ENCODE peak calls at places on chromosomes 12 and 14, in five cellular contexts. D, C, B, K and I are unnamed samples.

GRCh38 chr14:74913986-74914573 is 9.0 kb downstream of the RPS6KL1 start:
- DNase-seq in D (peak), C (no peak), B (peak), K (no peak), I (peak)

GRCh38 chr12:11958216-11959091 is 112.3 kb upstream of the BCL2L14 start:
- DNase-seq in B (no peak), K (no peak), D (peak), C (no peak), I (peak)

GRCh38 chr14:89473569-89473968 is 56.5 kb upstream of the FOXN3 start:
- DNase-seq in K (no peak), D (no peak), B (no peak), C (no peak), I (no peak)

GRCh38 chr12:115012861-115013667 is 329.1 kb upstream of the TBX3 start:
- DNase-seq in K (no peak), B (no peak), D (no peak), C (no peak), I (no peak)

GRCh38 chr14:50396636-50397460 is at the start of gene CDKL1:
- DNase-seq in C (peak), B (peak), K (peak), D (peak), I (no peak)

GRCh38 chr14:54364555-54365415 is 32.0 kb upstream of the CDKN3 start:
- DNase-seq in C (no peak), K (no peak), D (peak), B (no peak), I (peak)

GRCh38 chr12:25054076-25054782 is 105.3 kb upstream of the BCAT1 start:
- DNase-seq in B (no peak), K (no peak), D (peak), C (no peak), I (peak)

GRCh38 chr12:108724054-108724889 is 7.0 kb downstream of the CORO1C start:
- DNase-seq in B (no peak), K (no peak), D (peak), C (no peak), I (peak)

GRCh38 chr14:34355584-34356266 is 106.3 kb downstream of the SPTSSA start:
- DNase-seq in B (no peak), K (no peak), C (no peak), D (peak), I (peak)

GRCh38 chr12:105738036-105738435 is 400.7 kb downstream of the NUAK1 start:
- DNase-seq in K (no peak), D (no peak), C (peak), B (no peak), I (no peak)

GRCh38 chr12:4272014-4272975 is 1.3 kb upstream of the CCND2 start:
- DNase-seq in B (no peak), D (peak), K (peak), C (peak), I (peak)

GRCh38 chr12:25830456-25830855 is 128.0 kb upstream of the RASSF8 start:
- DNase-seq in B (no peak), C (no peak), K (no peak), D (no peak), I (no peak)

GRCh38 chr12:85273411-85274075 is 6.5 kb upstream of the ALX1 start:
- DNase-seq in B (no peak), D (no peak), C (no peak), K (no peak), I (no peak)

GRCh38 chr14:104123879-104124278 is 14.5 kb upstream of the KIF26A start:
- DNase-seq in D (no peak), K (no peak), C (no peak), B (no peak), I (no peak)

GRCh38 chr12:58841058-58841798 is 79.1 kb downstream of the LRIG3 start:
- DNase-seq in K (no peak), B (no peak), C (no peak), D (no peak), I (no peak)

GRCh38 chr12:65269603-65270002 is 8.9 kb upstream of the MSRB3 start:
- DNase-seq in C (no peak), B (no peak), D (no peak), K (no peak), I (no peak)

GRCh38 chr12:47307680-47308399 is 228.1 kb upstream of the AMIGO2 start:
- DNase-seq in B (peak), K (peak), C (no peak), D (peak), I (peak)

GRCh38 chr12:40946612-40947194 is 241.4 kb upstream of the PDZRN4 start:
- DNase-seq in D (peak), C (no peak), K (no peak), B (peak), I (peak)

GRCh38 chr14:104284107-104284592 is 145.8 kb downstream of the KIF26A start:
- DNase-seq in C (no peak), B (no peak), D (no peak), K (no peak), I (no peak)

GRCh38 chr12:41917827-41918445 is 226.7 kb downstream of the GXYLT1 start:
- DNase-seq in D (peak), K (no peak), B (peak), C (no peak), I (peak)

GRCh38 chr12:28937196-28937595 is 211.9 kb upstream of the FAR2 start:
- DNase-seq in K (no peak), B (no peak), D (peak), C (no peak), I (peak)

GRCh38 chr14:63986789-63987533 is 134.2 kb downstream of the SYNE2 start:
- DNase-seq in B (no peak), K (no peak), D (peak), C (no peak), I (peak)

GRCh38 chr14:36518586-36519430 is 1.2 kb downstream of the NKX2-1 start:
- DNase-seq in D (no peak), C (no peak), K (no peak), B (peak), I (no peak)

GRCh38 chr14:27890259-27890658 is 876.3 kb upstream of the FOXG1 start:
- DNase-seq in D (no peak), B (no peak), K (no peak), C (no peak), I (no peak)

GRCh38 chr12:31004666-31005065 is 69.0 kb upstream of the DDX11 start:
- DNase-seq in D (no peak), B (no peak), K (no peak), C (no peak), I (no peak)

GRCh38 chr14:71062581-71063303 is 155.5 kb downstream of the PCNX1 start:
- DNase-seq in D (peak), C (no peak), K (no peak), B (no peak), I (no peak)

GRCh38 chr12:47079894-47080724 is at the start of gene AMIGO2:
- DNase-seq in B (peak), D (peak), C (peak), K (peak), I (peak)

GRCh38 chr12:18998343-18999270 is 130.9 kb upstream of the PLEKHA5 start:
- DNase-seq in B (peak), K (no peak), C (no peak), D (peak), I (peak)

GRCh38 chr14:97056086-97056485 is 258.9 kb downstream of the VRK1 start:
- DNase-seq in D (peak), C (no peak), K (no peak), B (peak), I (no peak)

GRCh38 chr14:58942516-58942915 is 246.0 kb upstream of the DAAM1 start:
- DNase-seq in C (no peak), K (no peak), B (no peak), D (no peak), I (peak)